ENCODE peak calls at places on chromosomes 3 and 15, in nine cellular contexts. K, J, N, D, Y, E, W, M and B are unnamed samples.

GRCh38 chr15:51731549-51732267 is 5.7 kb downstream of the LYSMD2 start:
- DNase-seq in E (peak; percentile 21), K (no peak), Y (no peak), J (peak; percentile 57), N (no peak), D (no peak), M (no peak), W (no peak), B (no peak)

GRCh38 chr3:16253601-16254000 is 11.1 kb downstream of the DPH3 start:
- DNase-seq in Y (no peak), M (no peak), J (peak; percentile 59), E (no peak), K (peak; percentile 84), W (no peak), D (peak; percentile 85), N (no peak), B (peak; percentile 53)

GRCh38 chr15:28950916-28951315 is 65.1 kb downstream of the APBA2 start:
- DNase-seq in E (no peak), J (no peak), Y (no peak), D (no peak), M (no peak), N (no peak), K (no peak), W (no peak), B (no peak)

GRCh38 chr3:116057403-116058006 is 387.8 kb downstream of the LSAMP start:
- DNase-seq in W (no peak), J (no peak), N (no peak), D (no peak), K (no peak), Y (no peak), E (no peak), M (no peak), B (no peak)

GRCh38 chr3:62502315-62503300 is 129.3 kb upstream of the FEZF2 start:
- DNase-seq in Y (no peak), K (no peak), D (no peak), E (no peak), J (no peak), M (no peak), W (no peak), N (no peak), B (no peak)

GRCh38 chr3:46208167-46208704 is at the start of gene CCR1:
- DNase-seq in N (no peak), Y (no peak), W (no peak), J (peak; percentile 56), K (no peak), E (peak; percentile 27), M (no peak), D (no peak), B (peak; percentile 56)

GRCh38 chr3:187208159-187208558 is 10.9 kb downstream of the RTP1 start:
- DNase-seq in D (no peak), M (peak; percentile 7), E (no peak), N (no peak), Y (no peak), W (no peak), K (no peak), J (no peak), B (no peak)

GRCh38 chr3:82643948-82644347 is 882.5 kb upstream of the GBE1 start:
- DNase-seq in E (no peak), N (no peak), D (no peak), J (no peak), W (no peak), K (no peak), Y (no peak), M (no peak), B (no peak)

DNA sequence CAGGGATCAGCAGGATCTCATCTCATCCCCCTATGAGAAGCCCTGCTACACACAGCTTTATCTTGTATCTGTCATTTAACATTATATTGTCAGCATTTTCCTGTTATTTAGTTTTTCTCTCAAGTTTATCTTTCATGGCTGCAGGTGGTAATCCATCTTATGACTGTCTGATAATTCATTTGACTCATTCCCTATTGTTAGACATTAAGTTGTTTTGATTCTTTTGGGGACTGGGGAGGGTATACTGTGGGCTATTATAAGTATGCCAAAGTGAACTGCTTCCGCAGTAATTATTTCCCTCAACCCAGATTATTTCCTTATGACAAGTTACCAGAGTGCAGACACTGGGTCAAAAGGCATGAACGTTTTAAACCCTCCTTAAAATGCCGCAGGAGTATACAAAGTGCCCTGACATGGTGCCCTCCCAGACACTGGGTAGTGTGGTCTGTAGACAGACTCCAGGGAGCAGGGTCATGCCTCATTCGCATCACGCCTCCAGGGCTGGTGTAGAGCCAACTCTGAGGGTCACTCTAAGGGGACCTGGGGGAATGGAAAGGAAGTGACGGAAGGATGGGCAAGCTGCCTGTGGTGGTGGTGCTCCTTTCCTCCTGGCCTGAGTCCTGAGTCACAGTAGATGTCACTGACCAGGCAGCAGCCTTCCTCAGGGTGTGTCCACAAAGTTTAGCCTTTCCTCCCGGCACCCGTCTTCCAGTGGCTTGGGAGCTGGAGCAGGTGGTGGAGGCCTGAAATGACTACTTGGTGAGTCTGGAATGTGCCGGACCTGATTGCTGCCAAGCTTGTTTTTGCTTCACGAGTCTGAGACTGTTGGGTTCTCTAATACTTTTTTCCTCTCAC is 11.6 kb downstream of the GPR160 start:
- DNase-seq in J (peak; percentile 94), M (peak; percentile 30), W (no peak), N (no peak), Y (no peak), K (no peak), D (no peak), E (no peak), B (no peak)
- TF ChIP-seq POLR2A in J (no peak), M (no peak), W (no peak), N (no peak), Y (no peak), K (no peak), D (no peak), E (no peak), B (no peak)

DNA sequence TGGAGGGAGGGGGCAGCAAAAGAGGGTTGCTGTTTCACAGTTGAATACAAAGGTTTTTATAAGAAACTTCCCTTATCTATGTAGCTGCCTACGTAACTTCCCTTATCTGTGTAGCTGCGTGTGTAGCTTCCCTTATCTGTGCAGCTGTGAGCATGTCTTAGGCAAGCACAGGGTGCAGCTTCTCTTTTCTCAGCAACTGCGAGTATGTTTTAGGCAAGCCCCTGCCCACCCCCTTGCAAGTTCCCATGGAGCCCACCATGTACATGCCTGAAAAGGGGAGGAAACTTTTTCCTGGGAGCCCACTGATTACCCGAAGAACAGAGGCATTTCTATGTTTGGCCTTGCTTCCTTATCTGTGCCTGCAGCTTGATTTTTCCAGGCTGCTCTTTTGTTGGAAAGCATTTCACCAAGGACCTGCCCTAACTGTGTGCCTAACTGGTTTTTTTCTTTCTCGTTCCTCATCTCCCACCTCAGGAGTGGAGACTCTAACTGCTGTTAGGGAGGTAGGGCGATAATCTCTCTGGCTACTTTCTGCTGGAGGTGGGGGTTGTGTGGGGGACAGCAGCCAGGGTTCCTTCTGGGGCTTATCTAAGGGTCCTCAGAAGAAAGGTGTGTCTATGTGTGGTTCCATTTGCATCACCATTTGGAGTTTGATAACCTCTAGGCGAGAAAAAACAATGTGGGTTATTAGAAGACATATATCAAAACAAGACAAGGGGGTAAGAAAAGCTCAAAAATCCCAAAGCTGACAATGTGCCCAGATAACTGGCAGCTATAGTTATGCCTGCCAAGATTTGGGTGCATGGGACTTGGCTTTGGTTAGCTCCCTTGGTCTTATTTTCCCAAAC is 26.0 kb downstream of the SORD start:
- DNase-seq in Y (no peak), K (no peak), W (no peak), E (peak; percentile 92), M (no peak), N (no peak), J (peak; percentile 36), D (no peak), B (no peak)
- H3K27ac ChIP-seq in Y (no peak overlapping the region), K (no peak overlapping the region), W (no peak overlapping the region), E (peak overlapping the region; percentile 78), M (no peak overlapping the region), N (no peak overlapping the region), J (no peak overlapping the region), D (no peak overlapping the region), B (peak overlapping the region; percentile 10)

GRCh38 chr15:52787123-52787503 is 3.0 kb downstream of the ONECUT1 start:
- DNase-seq in E (no peak), Y (no peak), K (no peak), J (no peak), W (no peak), N (no peak), D (no peak), M (no peak), B (no peak)

GRCh38 chr15:52786436-52787122 is 3.6 kb downstream of the ONECUT1 start:
- DNase-seq in N (no peak), W (no peak), M (no peak), Y (no peak), D (no peak), E (no peak), K (no peak), J (peak; percentile 56), B (no peak)

GRCh38 chr15:52783929-52784798 is 6.0 kb downstream of the ONECUT1 start:
- DNase-seq in K (no peak), M (peak; percentile 17), E (peak; percentile 53), N (peak; percentile 56), J (peak; percentile 65), W (no peak), D (no peak), Y (no peak), B (no peak)

GRCh38 chr15:52784799-52785671 is 5.1 kb downstream of the ONECUT1 start:
- DNase-seq in W (no peak), Y (no peak), M (no peak), N (no peak), J (peak; percentile 94), D (no peak), K (no peak), E (no peak), B (no peak)

DNA sequence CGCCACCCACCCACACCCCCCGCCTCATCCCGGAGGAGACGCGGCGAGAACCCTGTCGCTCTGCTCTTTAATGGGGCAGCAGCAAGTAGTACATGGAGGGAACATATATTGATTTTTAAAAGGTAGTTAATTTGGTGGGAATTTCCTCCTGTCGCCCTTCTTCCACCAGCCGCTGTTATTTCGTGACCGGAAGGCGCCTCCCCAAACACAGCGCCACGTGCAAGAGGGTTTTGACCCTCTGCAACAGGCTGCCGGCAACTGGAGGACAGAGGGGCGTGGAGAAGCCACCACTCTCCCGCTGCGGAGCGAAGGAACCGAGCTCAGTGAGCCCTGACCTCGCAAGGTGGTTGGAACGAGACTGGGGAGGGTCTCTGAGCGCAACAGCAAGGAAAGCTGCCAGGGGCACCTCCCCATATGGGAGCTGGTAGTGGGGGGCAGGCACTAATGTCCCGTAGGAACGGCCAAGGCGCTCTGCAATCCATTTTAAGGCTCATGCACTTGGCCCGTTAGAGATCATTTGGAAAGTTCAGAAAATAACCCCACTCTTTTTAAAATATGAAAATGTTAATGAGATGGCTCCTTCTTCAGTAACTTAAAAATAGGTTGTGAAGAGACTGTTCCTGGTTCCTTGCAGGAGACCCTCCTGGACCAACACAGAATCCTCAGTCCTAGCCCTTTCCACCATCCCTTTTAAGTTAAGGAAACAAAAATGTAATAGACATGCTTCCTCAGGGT is 4.3 kb downstream of the ONECUT1 start:
- DNase-seq in E (no peak), Y (no peak), K (no peak), N (no peak), D (no peak), W (no peak), M (no peak), J (peak; percentile 78), B (no peak)
- TF ChIP-seq POLR2A in E (no peak), Y (no peak), K (no peak), N (no peak), D (no peak), W (no peak), M (no peak), J (peak; percentile 7), B (no peak)

GRCh38 chr3:13540332-13540995 is 8.5 kb upstream of the FBLN2 start:
- DNase-seq in M (no peak), J (peak; percentile 23), D (no peak), E (no peak), N (no peak), K (peak; percentile 81), W (peak; percentile 60), Y (no peak), B (no peak)

GRCh38 chr3:13539285-13539625 is 9.7 kb upstream of the FBLN2 start:
- DNase-seq in K (no peak), N (no peak), D (no peak), E (no peak), Y (no peak), J (no peak), M (no peak), W (no peak), B (no peak)

GRCh38 chr3:13537926-13538325 is 11.0 kb upstream of the FBLN2 start:
- DNase-seq in J (no peak), M (no peak), E (peak; percentile 48), D (no peak), N (peak; percentile 72), W (no peak), K (peak; percentile 69), Y (no peak), B (no peak)

GRCh38 chr3:13538520-13539284 is 10.2 kb upstream of the FBLN2 start:
- DNase-seq in K (no peak), J (no peak), E (no peak), N (no peak), M (no peak), W (no peak), D (no peak), Y (no peak), B (no peak)

GRCh38 chr3:13539671-13540070 is 9.3 kb upstream of the FBLN2 start:
- DNase-seq in N (no peak), D (no peak), Y (no peak), M (no peak), J (no peak), W (no peak), E (peak; percentile 43), K (no peak), B (no peak)
- H3K27ac ChIP-seq in N (no peak overlapping the region), D (peak overlapping the region; percentile 36), Y (no peak overlapping the region), M (no peak overlapping the region), J (no peak overlapping the region), W (peak overlapping the region; percentile 54), E (no peak overlapping the region), K (no peak overlapping the region), B (peak overlapping the region; percentile 75)